ENCODE peak calls at places on chromosomes 4 and X, in four cellular contexts. N is thyroid gland, A is A549, W is body of pancreas. G is an unnamed sample.

GRCh38 chr4:146371812-146372211 is 149.9 kb downstream of the SLC10A7 start:
- DNase-seq in N (no peak), A (no peak), W (no peak), G (peak)

GRCh38 chr4:163495900-163496299 is 1.4 kb downstream of the TMA16 start:
- DNase-seq in N (no peak), A (no peak), W (no peak), G (peak)

GRCh38 chr4:69025191-69025998 is 70.9 kb upstream of the UGT2B7 start:
- DNase-seq in N (peak), A (no peak), W (peak), G (peak)

GRCh38 chrX:114675365-114675764 is 91.5 kb downstream of the HTR2C start:
- DNase-seq in N (no peak), A (no peak), W (no peak), G (no peak)

GRCh38 chrX:29470029-29470428 is 745.3 kb upstream of the MAGEB2 start:
- DNase-seq in N (no peak), A (no peak), W (no peak), G (peak)

GRCh38 chr4:38469410-38469809 is 194.6 kb upstream of the KLF3 start:
- DNase-seq in N (no peak), A (no peak), W (no peak), G (no peak)

GRCh38 chr4:72022553-72022952 is 9.2 kb upstream of the NPFFR2 start:
- DNase-seq in N (no peak), A (no peak), W (no peak), G (no peak)

GRCh38 chr4:26489101-26489669 is 1.1 kb downstream of the CCKAR start:
- DNase-seq in N (no peak), A (no peak), W (no peak), G (no peak)

GRCh38 chr4:24816797-24817196 is 21.4 kb downstream of the SOD3 start:
- DNase-seq in N (no peak), A (no peak), W (no peak), G (no peak)

GRCh38 chrX:150771116-150771515 is 77.9 kb downstream of the MTMR1 start:
- DNase-seq in N (no peak), A (no peak), W (no peak), G (no peak)

GRCh38 chr4:94419956-94420355 is 31.8 kb upstream of the PDLIM5 start:
- DNase-seq in N (no peak), A (no peak), W (no peak), G (peak)

GRCh38 chr4:184400375-184400870 is 73.9 kb downstream of the IRF2 start:
- DNase-seq in N (no peak), A (no peak), W (no peak), G (peak)

GRCh38 chr4:61177361-61177760 is 22.8 kb upstream of the ADGRL3 start:
- DNase-seq in N (no peak), A (no peak), W (no peak), G (no peak)

GRCh38 chrX:129979207-129979920 is 3.1 kb upstream of the BCORL1 start:
- DNase-seq in N (no peak), A (no peak), W (no peak), G (no peak)

GRCh38 chr4:14787894-14788293 is 214.4 kb upstream of the CPEB2 start:
- DNase-seq in N (no peak), A (no peak), W (peak), G (peak)

GRCh38 chr4:143653031-143653430 is 47.4 kb downstream of the FREM3 start:
- DNase-seq in N (no peak), A (no peak), W (no peak), G (no peak)

GRCh38 chrX:149829751-149830191 is 48.0 kb downstream of the MAGEA9 start:
- DNase-seq in N (no peak), A (no peak), W (no peak), G (no peak)

GRCh38 chr4:11512861-11513260 is 84.2 kb upstream of the HS3ST1 start:
- DNase-seq in N (no peak), A (no peak), W (no peak), G (no peak)

GRCh38 chrX:120087289-120088017 is 10.0 kb upstream of the RHOXF2B start:
- DNase-seq in N (no peak), A (no peak), W (no peak), G (no peak)

GRCh38 chr4:71456841-71457240 is 118.0 kb downstream of the SLC4A4 start:
- DNase-seq in N (no peak), A (peak), W (no peak), G (peak)

GRCh38 chr4:11471613-11472012 is 42.9 kb upstream of the HS3ST1 start:
- DNase-seq in N (no peak), A (no peak), W (no peak), G (no peak)

GRCh38 chr4:139838811-139839210 is 173.2 kb downstream of the MGST2 start:
- DNase-seq in N (no peak), A (no peak), W (no peak), G (no peak)

GRCh38 chr4:139839664-139840063 is 174.0 kb downstream of the MGST2 start:
- DNase-seq in N (no peak), A (no peak), W (no peak), G (no peak)

GRCh38 chr4:139833131-139833930 is 167.7 kb downstream of the MGST2 start:
- DNase-seq in N (no peak), A (no peak), W (no peak), G (no peak)

GRCh38 chr4:139834210-139834609 is 168.6 kb downstream of the MGST2 start:
- DNase-seq in N (no peak), A (no peak), W (no peak), G (no peak)

DNA sequence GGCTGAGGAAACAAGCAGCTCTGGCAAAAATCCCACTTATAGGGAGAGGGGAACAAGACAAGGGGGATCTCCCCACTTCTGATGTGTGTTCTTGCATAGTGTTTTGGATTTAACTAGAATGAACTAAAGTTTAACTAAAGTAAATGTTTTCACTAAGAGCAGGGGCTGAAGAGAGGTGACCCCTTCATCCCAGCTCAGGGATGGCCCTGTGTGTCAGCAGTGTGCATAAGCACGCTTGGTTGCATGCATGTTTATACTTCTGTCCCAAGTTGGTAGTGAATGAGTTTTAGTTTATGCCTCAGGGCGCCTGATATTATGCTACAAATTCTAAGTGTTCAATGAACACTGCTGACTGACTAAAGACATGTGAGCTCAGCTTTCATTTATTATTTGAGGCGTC is 169.4 kb downstream of the MGST2 start:
- DNase-seq in N (peak), A (no peak), W (no peak), G (no peak)
- H3K4me3 ChIP-seq in N (no peak), A (no peak), W (no peak), G (no peak)

GRCh38 chrX:110310896-110311295 is 7.0 kb downstream of the AMMECR1 start:
- DNase-seq in N (no peak), A (no peak), W (no peak), G (peak)
- TF ChIP-seq CTCF in N (no peak), A (no peak), W (no peak), G (no peak)

DNA sequence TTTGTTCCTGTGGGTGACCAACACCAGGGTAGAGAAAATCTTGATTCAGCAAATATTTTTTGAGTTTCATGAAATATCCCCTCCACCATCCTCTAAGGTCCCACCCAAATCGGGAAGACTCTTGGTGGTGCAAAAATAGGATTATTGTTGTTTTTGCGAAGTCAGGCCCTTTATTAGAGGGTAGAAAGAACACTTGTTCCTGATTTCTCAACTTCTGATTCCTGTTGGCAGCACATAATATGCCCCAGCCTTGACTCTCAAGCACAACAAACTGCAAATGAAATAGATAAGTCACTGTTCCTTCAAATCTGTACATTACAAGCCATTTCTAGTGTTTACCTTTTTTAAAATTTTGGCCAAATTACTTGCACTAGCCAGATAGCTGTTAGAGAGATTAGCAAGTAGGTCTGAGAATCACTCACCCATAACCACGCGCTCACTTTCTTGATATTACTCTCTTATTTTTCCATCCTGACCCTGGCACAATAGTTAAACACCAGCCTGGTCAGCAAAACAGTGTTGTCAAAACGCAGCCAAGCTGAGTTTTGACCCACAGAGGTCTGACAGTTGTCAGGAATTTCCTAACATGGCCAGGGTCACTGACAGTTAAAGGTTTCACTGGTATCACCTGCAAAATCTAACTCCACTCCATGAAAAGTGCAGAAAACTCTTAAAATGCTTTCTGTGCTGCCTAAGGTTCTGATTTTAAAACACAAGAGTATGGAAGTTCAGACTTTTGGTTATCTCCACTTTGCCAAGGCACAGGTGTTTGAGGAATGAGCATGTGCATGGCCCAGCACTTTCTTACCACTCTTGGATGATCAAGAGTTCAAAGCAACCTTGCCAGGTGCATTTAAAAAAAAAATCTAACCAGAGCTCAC is 69.8 kb downstream of the RBM47 start:
- DNase-seq in N (peak), A (no peak), W (peak), G (no peak)
- H3K27ac ChIP-seq in N (peak), A (peak), W (peak), G (no peak)

GRCh38 chrX:11109968-11110367 is 1.2 kb upstream of the HCCS start:
- DNase-seq in N (no peak), A (no peak), W (no peak), G (no peak)

GRCh38 chrX:11117751-11118150 is 6.6 kb downstream of the HCCS start:
- DNase-seq in N (no peak), A (no peak), W (no peak), G (no peak)

GRCh38 chrX:11111038-11111851 is at the start of gene HCCS:
- DNase-seq in N (peak), A (peak), W (peak), G (peak)

GRCh38 chrX:11111947-11112346 is 815 bp downstream of the HCCS start:
- DNase-seq in N (no peak), A (no peak), W (no peak), G (no peak)

GRCh38 chrX:11113731-11114130 is 2.6 kb downstream of the HCCS start:
- DNase-seq in N (no peak), A (no peak), W (no peak), G (no peak)
- H3K4me3 ChIP-seq in N (no peak), A (no peak), W (no peak), G (no peak)

GRCh38 chr4:84529169-84529751 is 30.2 kb upstream of the NKX6-1 start:
- DNase-seq in N (no peak), A (peak), W (no peak), G (peak)
- TF ChIP-seq CTCF in N (no peak), A (peak), W (peak), G (peak)

GRCh38 chr4:34271479-34272355 is 1972.6 kb downstream of the ARAP2 start:
- DNase-seq in N (no peak), A (no peak), W (no peak), G (no peak)

DNA sequence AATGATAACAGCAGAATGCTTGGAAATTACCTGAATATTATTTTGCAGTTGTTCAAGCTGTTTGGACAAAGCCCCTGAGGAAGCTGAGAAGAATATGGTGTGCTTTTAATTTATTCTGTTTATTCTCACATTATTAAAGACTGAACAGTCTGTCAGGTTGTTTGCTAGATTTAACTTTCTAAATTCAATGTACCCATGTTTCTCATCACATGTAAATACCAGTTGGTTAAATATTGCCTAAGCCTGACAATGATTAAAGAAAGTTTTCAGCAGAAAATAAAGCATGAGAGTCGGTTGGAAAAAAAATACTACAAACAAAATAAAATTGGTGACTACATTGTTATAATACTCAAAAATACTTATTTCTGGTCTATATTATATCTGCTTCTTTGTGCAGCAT is 1974.7 kb downstream of the ARAP2 start:
- DNase-seq in N (no peak), A (no peak), W (no peak), G (no peak)
- H3K27ac ChIP-seq in N (no peak), A (no peak), W (no peak), G (no peak)

GRCh38 chrX:132820675-132821074 is 137.8 kb downstream of the HS6ST2 start:
- DNase-seq in N (no peak), A (no peak), W (no peak), G (no peak)

GRCh38 chrX:132819885-132820284 is 138.5 kb downstream of the HS6ST2 start:
- DNase-seq in N (peak), A (no peak), W (no peak), G (no peak)

GRCh38 chrX:132822634-132823012 is 135.8 kb downstream of the HS6ST2 start:
- DNase-seq in N (no peak), A (no peak), W (no peak), G (no peak)

GRCh38 chrX:132818638-132819037 is 139.8 kb downstream of the HS6ST2 start:
- DNase-seq in N (no peak), A (no peak), W (no peak), G (no peak)

DNA sequence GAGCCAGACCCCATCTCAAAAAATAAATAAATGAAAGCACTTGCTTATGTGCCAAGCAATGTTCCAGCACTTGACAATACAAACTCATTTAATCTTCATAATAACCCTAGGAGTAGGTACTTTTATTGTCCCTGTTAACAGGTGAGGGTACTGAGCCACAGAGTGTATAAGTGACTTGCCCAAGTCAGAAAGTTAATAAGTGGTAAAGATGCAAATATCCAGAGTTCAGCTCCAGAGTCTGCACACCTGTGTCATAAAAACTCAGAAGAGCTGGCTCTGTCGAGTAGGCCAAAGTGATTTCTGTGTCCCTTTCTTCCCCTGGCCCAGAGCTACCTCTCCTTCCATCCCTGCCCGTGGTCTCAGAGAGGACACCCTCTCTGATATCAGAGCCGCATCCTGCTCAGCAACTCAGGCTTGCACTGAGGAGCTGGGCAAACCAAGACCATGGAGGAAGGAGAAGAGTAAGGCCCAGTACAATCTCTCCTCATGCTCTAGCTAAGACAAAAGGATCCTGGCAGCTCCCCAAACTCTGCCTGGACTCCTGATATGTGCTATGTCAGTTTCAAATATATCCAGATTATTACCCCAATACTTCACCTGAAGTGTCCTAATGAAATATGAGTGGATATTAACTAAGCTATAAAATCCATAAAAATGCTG is 136.3 kb downstream of the HS6ST2 start:
- DNase-seq in N (peak), A (no peak), W (peak), G (no peak)
- H3K4me3 ChIP-seq in N (no peak), A (no peak), W (no peak), G (no peak)

GRCh38 chrX:154762529-154763296 is at the start of gene DKC1:
- DNase-seq in N (peak), A (peak), W (peak), G (peak)
- TF ChIP-seq CTCF in N (no peak), A (no peak), W (no peak), G (peak)

GRCh38 chr4:53688186-53688790 is 97.0 kb upstream of the LNX1 start:
- DNase-seq in N (no peak), A (no peak), W (peak), G (no peak)
- H3K27ac ChIP-seq in N (no peak), A (peak), W (no peak), G (no peak)

G was measured in A673.